ENCODE peak calls at places on chromosome 22, in nine cellular contexts. One of them, this sample, is unnamed.

GRCh38 chr22:38468761-38469305 is 937 bp downstream of the KDELR3 start:
- DNase-seq in iris pigment epithelial cell: no peak
- DNase-seq in prostate gland: no peak
- DNase-seq in germinal center: no peak
- DNase-seq in HFFc6: no peak
- DNase-seq in CD8-positive, alpha-beta memory T cell: no peak
- DNase-seq in NCI-H748 treated with DMSO at 0.1 percent for 48 hours: no peak
- DNase-seq in activated CD4-positive, alpha-beta T cell treated with anti-CD3 and anti-CD28 coated beads for 1 hour: no peak
- DNase-seq in frontal cortex: no peak
- DNase-seq in this sample: no peak

GRCh38 chr22:50628543-50629134 is 687 bp upstream of the ARSA start:
- DNase-seq in iris pigment epithelial cell: no peak
- DNase-seq in prostate gland: no peak
- DNase-seq in germinal center: no peak
- DNase-seq in HFFc6: no peak
- DNase-seq in CD8-positive, alpha-beta memory T cell: no peak
- DNase-seq in NCI-H748 treated with DMSO at 0.1 percent for 48 hours: no peak
- DNase-seq in activated CD4-positive, alpha-beta T cell treated with anti-CD3 and anti-CD28 coated beads for 1 hour: no peak
- DNase-seq in frontal cortex: no peak
- DNase-seq in this sample: no peak

GRCh38 chr22:29313126-29314071 is 2.1 kb downstream of the RASL10A start:
- DNase-seq in iris pigment epithelial cell: peak; percentile 45
- DNase-seq in prostate gland: no peak
- DNase-seq in germinal center: peak; percentile 64
- DNase-seq in HFFc6: no peak
- DNase-seq in CD8-positive, alpha-beta memory T cell: no peak
- DNase-seq in NCI-H748 treated with DMSO at 0.1 percent for 48 hours: no peak
- DNase-seq in activated CD4-positive, alpha-beta T cell treated with anti-CD3 and anti-CD28 coated beads for 1 hour: no peak
- DNase-seq in frontal cortex: peak; percentile 61
- DNase-seq in this sample: no peak

GRCh38 chr22:35150163-35151107 is 84.5 kb downstream of the ISX start:
- DNase-seq in iris pigment epithelial cell: peak; percentile 24
- DNase-seq in prostate gland: peak; percentile 62
- DNase-seq in germinal center: peak; percentile 44
- DNase-seq in HFFc6: peak; percentile 26
- DNase-seq in CD8-positive, alpha-beta memory T cell: peak; percentile 26
- DNase-seq in NCI-H748 treated with DMSO at 0.1 percent for 48 hours: peak; percentile 14
- DNase-seq in activated CD4-positive, alpha-beta T cell treated with anti-CD3 and anti-CD28 coated beads for 1 hour: peak; percentile 24
- DNase-seq in frontal cortex: no peak
- DNase-seq in this sample: peak; percentile 56

GRCh38 chr22:17106785-17107546 is 14.2 kb downstream of the TMEM121B start:
- DNase-seq in iris pigment epithelial cell: peak; percentile 13
- DNase-seq in prostate gland: no peak
- DNase-seq in germinal center: no peak
- DNase-seq in HFFc6: no peak
- DNase-seq in CD8-positive, alpha-beta memory T cell: peak; percentile 44
- DNase-seq in NCI-H748 treated with DMSO at 0.1 percent for 48 hours: no peak
- DNase-seq in activated CD4-positive, alpha-beta T cell treated with anti-CD3 and anti-CD28 coated beads for 1 hour: no peak
- DNase-seq in frontal cortex: peak; percentile 55
- DNase-seq in this sample: no peak

GRCh38 chr22:37167981-37168647 is 18.4 kb upstream of the IL2RB start:
- DNase-seq in iris pigment epithelial cell: no peak
- DNase-seq in prostate gland: no peak
- DNase-seq in germinal center: no peak
- DNase-seq in HFFc6: no peak
- DNase-seq in CD8-positive, alpha-beta memory T cell: no peak
- DNase-seq in NCI-H748 treated with DMSO at 0.1 percent for 48 hours: no peak
- DNase-seq in activated CD4-positive, alpha-beta T cell treated with anti-CD3 and anti-CD28 coated beads for 1 hour: no peak
- DNase-seq in frontal cortex: no peak
- DNase-seq in this sample: no peak

GRCh38 chr22:46381142-46381541 is 45.6 kb downstream of the TRMU start:
- DNase-seq in iris pigment epithelial cell: no peak
- DNase-seq in prostate gland: no peak
- DNase-seq in germinal center: no peak
- DNase-seq in HFFc6: no peak
- DNase-seq in CD8-positive, alpha-beta memory T cell: no peak
- DNase-seq in NCI-H748 treated with DMSO at 0.1 percent for 48 hours: no peak
- DNase-seq in activated CD4-positive, alpha-beta T cell treated with anti-CD3 and anti-CD28 coated beads for 1 hour: no peak
- DNase-seq in frontal cortex: no peak
- DNase-seq in this sample: peak; percentile 54

GRCh38 chr22:35894937-35895708 is 133.5 kb downstream of the RBFOX2 start:
- DNase-seq in iris pigment epithelial cell: peak; percentile 85
- DNase-seq in prostate gland: peak; percentile 51
- DNase-seq in germinal center: no peak
- DNase-seq in HFFc6: peak; percentile 91
- DNase-seq in CD8-positive, alpha-beta memory T cell: no peak
- DNase-seq in NCI-H748 treated with DMSO at 0.1 percent for 48 hours: no peak
- DNase-seq in activated CD4-positive, alpha-beta T cell treated with anti-CD3 and anti-CD28 coated beads for 1 hour: no peak
- DNase-seq in frontal cortex: no peak
- DNase-seq in this sample: no peak

GRCh38 chr22:32987081-32987631 is 71.0 kb downstream of the SYN3 start:
- DNase-seq in iris pigment epithelial cell: peak; percentile 20
- DNase-seq in prostate gland: no peak
- DNase-seq in germinal center: no peak
- DNase-seq in HFFc6: no peak
- DNase-seq in CD8-positive, alpha-beta memory T cell: no peak
- DNase-seq in NCI-H748 treated with DMSO at 0.1 percent for 48 hours: no peak
- DNase-seq in activated CD4-positive, alpha-beta T cell treated with anti-CD3 and anti-CD28 coated beads for 1 hour: no peak
- DNase-seq in frontal cortex: no peak
- DNase-seq in this sample: no peak

GRCh38 chr22:36873614-36874308 is 13.0 kb downstream of the NCF4 start:
- DNase-seq in iris pigment epithelial cell: peak; percentile 66
- DNase-seq in prostate gland: peak; percentile 81
- DNase-seq in germinal center: peak; percentile 60
- DNase-seq in HFFc6: peak; percentile 57
- DNase-seq in CD8-positive, alpha-beta memory T cell: no peak
- DNase-seq in NCI-H748 treated with DMSO at 0.1 percent for 48 hours: no peak
- DNase-seq in activated CD4-positive, alpha-beta T cell treated with anti-CD3 and anti-CD28 coated beads for 1 hour: no peak
- DNase-seq in frontal cortex: peak; percentile 49
- DNase-seq in this sample: peak; percentile 40

GRCh38 chr22:36435516-36436415 is 45.7 kb downstream of the TXN2 start:
- DNase-seq in iris pigment epithelial cell: no peak
- DNase-seq in prostate gland: peak; percentile 38
- DNase-seq in germinal center: peak; percentile 35
- DNase-seq in HFFc6: no peak
- DNase-seq in CD8-positive, alpha-beta memory T cell: peak; percentile 85
- DNase-seq in NCI-H748 treated with DMSO at 0.1 percent for 48 hours: peak; percentile 54
- DNase-seq in activated CD4-positive, alpha-beta T cell treated with anti-CD3 and anti-CD28 coated beads for 1 hour: peak; percentile 44
- DNase-seq in frontal cortex: no peak
- DNase-seq in this sample: peak; percentile 72

GRCh38 chr22:49862408-49862776 is 8.7 kb downstream of the ZBED4 start:
- DNase-seq in iris pigment epithelial cell: no peak
- DNase-seq in prostate gland: no peak
- DNase-seq in germinal center: no peak
- DNase-seq in HFFc6: no peak
- DNase-seq in CD8-positive, alpha-beta memory T cell: no peak
- DNase-seq in NCI-H748 treated with DMSO at 0.1 percent for 48 hours: no peak
- DNase-seq in activated CD4-positive, alpha-beta T cell treated with anti-CD3 and anti-CD28 coated beads for 1 hour: no peak
- DNase-seq in frontal cortex: no peak
- DNase-seq in this sample: no peak

GRCh38 chr22:30705710-30706651 is 11.3 kb downstream of the OSBP2 start:
- DNase-seq in iris pigment epithelial cell: no peak
- DNase-seq in prostate gland: no peak
- DNase-seq in germinal center: no peak
- DNase-seq in HFFc6: peak; percentile 78
- DNase-seq in CD8-positive, alpha-beta memory T cell: no peak
- DNase-seq in NCI-H748 treated with DMSO at 0.1 percent for 48 hours: no peak
- DNase-seq in activated CD4-positive, alpha-beta T cell treated with anti-CD3 and anti-CD28 coated beads for 1 hour: no peak
- DNase-seq in frontal cortex: no peak
- DNase-seq in this sample: no peak

GRCh38 chr22:45678961-45679912 is 7.6 kb downstream of the ATXN10 start:
- DNase-seq in iris pigment epithelial cell: peak; percentile 69
- DNase-seq in prostate gland: no peak
- DNase-seq in germinal center: no peak
- DNase-seq in HFFc6: peak; percentile 72
- DNase-seq in CD8-positive, alpha-beta memory T cell: no peak
- DNase-seq in NCI-H748 treated with DMSO at 0.1 percent for 48 hours: no peak
- DNase-seq in activated CD4-positive, alpha-beta T cell treated with anti-CD3 and anti-CD28 coated beads for 1 hour: no peak
- DNase-seq in frontal cortex: no peak
- DNase-seq in this sample: no peak

GRCh38 chr22:33018232-33018864 is 39.8 kb downstream of the SYN3 start:
- DNase-seq in iris pigment epithelial cell: peak; percentile 29
- DNase-seq in prostate gland: peak; percentile 55
- DNase-seq in germinal center: peak; percentile 61
- DNase-seq in HFFc6: peak; percentile 39
- DNase-seq in CD8-positive, alpha-beta memory T cell: peak; percentile 3
- DNase-seq in NCI-H748 treated with DMSO at 0.1 percent for 48 hours: no peak
- DNase-seq in activated CD4-positive, alpha-beta T cell treated with anti-CD3 and anti-CD28 coated beads for 1 hour: no peak
- DNase-seq in frontal cortex: peak; percentile 19
- DNase-seq in this sample: peak; percentile 59

GRCh38 chr22:50699754-50700386 is 27.2 kb downstream of the SHANK3 start:
- DNase-seq in iris pigment epithelial cell: no peak
- DNase-seq in prostate gland: no peak
- DNase-seq in germinal center: no peak
- DNase-seq in HFFc6: no peak
- DNase-seq in CD8-positive, alpha-beta memory T cell: no peak
- DNase-seq in NCI-H748 treated with DMSO at 0.1 percent for 48 hours: no peak
- DNase-seq in activated CD4-positive, alpha-beta T cell treated with anti-CD3 and anti-CD28 coated beads for 1 hour: no peak
- DNase-seq in frontal cortex: no peak
- DNase-seq in this sample: no peak

GRCh38 chr22:41256254-41256897 is 15.6 kb upstream of the CHADL start:
- DNase-seq in iris pigment epithelial cell: peak; percentile 87
- DNase-seq in prostate gland: no peak
- DNase-seq in germinal center: no peak
- DNase-seq in HFFc6: peak; percentile 71
- DNase-seq in CD8-positive, alpha-beta memory T cell: no peak
- DNase-seq in NCI-H748 treated with DMSO at 0.1 percent for 48 hours: no peak
- DNase-seq in activated CD4-positive, alpha-beta T cell treated with anti-CD3 and anti-CD28 coated beads for 1 hour: no peak
- DNase-seq in frontal cortex: no peak
- DNase-seq in this sample: no peak

GRCh38 chr22:37258810-37259472 is 14.9 kb upstream of the RAC2 start:
- DNase-seq in iris pigment epithelial cell: no peak
- DNase-seq in prostate gland: no peak
- DNase-seq in germinal center: no peak
- DNase-seq in HFFc6: no peak
- DNase-seq in CD8-positive, alpha-beta memory T cell: no peak
- DNase-seq in NCI-H748 treated with DMSO at 0.1 percent for 48 hours: no peak
- DNase-seq in activated CD4-positive, alpha-beta T cell treated with anti-CD3 and anti-CD28 coated beads for 1 hour: no peak
- DNase-seq in frontal cortex: no peak
- DNase-seq in this sample: no peak

GRCh38 chr22:40817737-40818136 is 1.4 kb downstream of the SLC25A17 start:
- DNase-seq in iris pigment epithelial cell: no peak
- DNase-seq in prostate gland: no peak
- DNase-seq in germinal center: peak; percentile 26
- DNase-seq in HFFc6: no peak
- DNase-seq in CD8-positive, alpha-beta memory T cell: no peak
- DNase-seq in NCI-H748 treated with DMSO at 0.1 percent for 48 hours: no peak
- DNase-seq in activated CD4-positive, alpha-beta T cell treated with anti-CD3 and anti-CD28 coated beads for 1 hour: no peak
- DNase-seq in frontal cortex: no peak
- DNase-seq in this sample: no peak

GRCh38 chr22:44396727-44397722 is 84.3 kb upstream of the SHISAL1 start:
- DNase-seq in iris pigment epithelial cell: no peak
- DNase-seq in prostate gland: no peak
- DNase-seq in germinal center: no peak
- DNase-seq in HFFc6: no peak
- DNase-seq in CD8-positive, alpha-beta memory T cell: no peak
- DNase-seq in NCI-H748 treated with DMSO at 0.1 percent for 48 hours: no peak
- DNase-seq in activated CD4-positive, alpha-beta T cell treated with anti-CD3 and anti-CD28 coated beads for 1 hour: no peak
- DNase-seq in frontal cortex: no peak
- DNase-seq in this sample: no peak

GRCh38 chr22:41425704-41426365 is 20.8 kb downstream of the TOB2 start:
- DNase-seq in iris pigment epithelial cell: no peak
- DNase-seq in prostate gland: no peak
- DNase-seq in germinal center: no peak
- DNase-seq in HFFc6: no peak
- DNase-seq in CD8-positive, alpha-beta memory T cell: peak; percentile 29
- DNase-seq in NCI-H748 treated with DMSO at 0.1 percent for 48 hours: no peak
- DNase-seq in activated CD4-positive, alpha-beta T cell treated with anti-CD3 and anti-CD28 coated beads for 1 hour: no peak
- DNase-seq in frontal cortex: no peak
- DNase-seq in this sample: no peak

GRCh38 chr22:20130319-20130718 is 1.3 kb upstream of the ZDHHC8 start:
- DNase-seq in iris pigment epithelial cell: no peak
- DNase-seq in prostate gland: no peak
- DNase-seq in germinal center: peak; percentile 39
- DNase-seq in HFFc6: no peak
- DNase-seq in CD8-positive, alpha-beta memory T cell: no peak
- DNase-seq in NCI-H748 treated with DMSO at 0.1 percent for 48 hours: no peak
- DNase-seq in activated CD4-positive, alpha-beta T cell treated with anti-CD3 and anti-CD28 coated beads for 1 hour: no peak
- DNase-seq in frontal cortex: no peak
- DNase-seq in this sample: peak; percentile 86

GRCh38 chr22:27903805-27904473 is 15.1 kb downstream of the PITPNB start:
- DNase-seq in iris pigment epithelial cell: no peak
- DNase-seq in prostate gland: no peak
- DNase-seq in germinal center: no peak
- DNase-seq in HFFc6: no peak
- DNase-seq in CD8-positive, alpha-beta memory T cell: no peak
- DNase-seq in NCI-H748 treated with DMSO at 0.1 percent for 48 hours: no peak
- DNase-seq in activated CD4-positive, alpha-beta T cell treated with anti-CD3 and anti-CD28 coated beads for 1 hour: no peak
- DNase-seq in frontal cortex: no peak
- DNase-seq in this sample: no peak

GRCh38 chr22:41001722-41002122 is 50.5 kb downstream of the RBX1 start:
- DNase-seq in iris pigment epithelial cell: peak; percentile 62
- DNase-seq in prostate gland: no peak
- DNase-seq in germinal center: no peak
- DNase-seq in HFFc6: peak; percentile 59
- DNase-seq in CD8-positive, alpha-beta memory T cell: no peak
- DNase-seq in NCI-H748 treated with DMSO at 0.1 percent for 48 hours: no peak
- DNase-seq in activated CD4-positive, alpha-beta T cell treated with anti-CD3 and anti-CD28 coated beads for 1 hour: no peak
- DNase-seq in frontal cortex: no peak
- DNase-seq in this sample: peak; percentile 81

GRCh38 chr22:35842954-35843353 is 125.3 kb downstream of the APOL5 start:
- DNase-seq in iris pigment epithelial cell: peak; percentile 44
- DNase-seq in prostate gland: no peak
- DNase-seq in germinal center: peak; percentile 26
- DNase-seq in HFFc6: peak; percentile 56
- DNase-seq in CD8-positive, alpha-beta memory T cell: no peak
- DNase-seq in NCI-H748 treated with DMSO at 0.1 percent for 48 hours: no peak
- DNase-seq in activated CD4-positive, alpha-beta T cell treated with anti-CD3 and anti-CD28 coated beads for 1 hour: no peak
- DNase-seq in frontal cortex: no peak
- DNase-seq in this sample: peak; percentile 58

GRCh38 chr22:28989912-28990311 is 71.7 kb downstream of the C22orf31 start:
- DNase-seq in iris pigment epithelial cell: no peak
- DNase-seq in prostate gland: no peak
- DNase-seq in germinal center: no peak
- DNase-seq in HFFc6: no peak
- DNase-seq in CD8-positive, alpha-beta memory T cell: no peak
- DNase-seq in NCI-H748 treated with DMSO at 0.1 percent for 48 hours: no peak
- DNase-seq in activated CD4-positive, alpha-beta T cell treated with anti-CD3 and anti-CD28 coated beads for 1 hour: no peak
- DNase-seq in frontal cortex: no peak
- DNase-seq in this sample: no peak

GRCh38 chr22:43789452-43789851 is 22.7 kb downstream of the EFCAB6 start:
- DNase-seq in iris pigment epithelial cell: peak; percentile 36
- DNase-seq in prostate gland: no peak
- DNase-seq in germinal center: no peak
- DNase-seq in HFFc6: peak; percentile 89
- DNase-seq in CD8-positive, alpha-beta memory T cell: no peak
- DNase-seq in NCI-H748 treated with DMSO at 0.1 percent for 48 hours: no peak
- DNase-seq in activated CD4-positive, alpha-beta T cell treated with anti-CD3 and anti-CD28 coated beads for 1 hour: no peak
- DNase-seq in frontal cortex: no peak
- DNase-seq in this sample: no peak

GRCh38 chr22:44575344-44576268 is 77.6 kb upstream of the RTL6 start:
- DNase-seq in iris pigment epithelial cell: no peak
- DNase-seq in prostate gland: no peak
- DNase-seq in germinal center: no peak
- DNase-seq in HFFc6: no peak
- DNase-seq in CD8-positive, alpha-beta memory T cell: no peak
- DNase-seq in NCI-H748 treated with DMSO at 0.1 percent for 48 hours: no peak
- DNase-seq in activated CD4-positive, alpha-beta T cell treated with anti-CD3 and anti-CD28 coated beads for 1 hour: no peak
- DNase-seq in frontal cortex: no peak
- DNase-seq in this sample: no peak

GRCh38 chr22:46027219-46028068 is 50.5 kb upstream of the WNT7B start:
- DNase-seq in iris pigment epithelial cell: no peak
- DNase-seq in prostate gland: no peak
- DNase-seq in germinal center: no peak
- DNase-seq in HFFc6: no peak
- DNase-seq in CD8-positive, alpha-beta memory T cell: no peak
- DNase-seq in NCI-H748 treated with DMSO at 0.1 percent for 48 hours: no peak
- DNase-seq in activated CD4-positive, alpha-beta T cell treated with anti-CD3 and anti-CD28 coated beads for 1 hour: no peak
- DNase-seq in frontal cortex: peak; percentile 92
- DNase-seq in this sample: peak; percentile 34

GRCh38 chr22:46173152-46173551 is 22.8 kb downstream of the PPARA start:
- DNase-seq in iris pigment epithelial cell: no peak
- DNase-seq in prostate gland: no peak
- DNase-seq in germinal center: no peak
- DNase-seq in HFFc6: no peak
- DNase-seq in CD8-positive, alpha-beta memory T cell: no peak
- DNase-seq in NCI-H748 treated with DMSO at 0.1 percent for 48 hours: no peak
- DNase-seq in activated CD4-positive, alpha-beta T cell treated with anti-CD3 and anti-CD28 coated beads for 1 hour: no peak
- DNase-seq in frontal cortex: no peak
- DNase-seq in this sample: no peak

GRCh38 chr22:22714600-22715361 is 70.4 kb downstream of the GGTLC2 start:
- DNase-seq in iris pigment epithelial cell: no peak
- DNase-seq in prostate gland: no peak
- DNase-seq in germinal center: peak; percentile 52
- DNase-seq in HFFc6: no peak
- DNase-seq in CD8-positive, alpha-beta memory T cell: no peak
- DNase-seq in NCI-H748 treated with DMSO at 0.1 percent for 48 hours: no peak
- DNase-seq in activated CD4-positive, alpha-beta T cell treated with anti-CD3 and anti-CD28 coated beads for 1 hour: no peak
- DNase-seq in frontal cortex: no peak
- DNase-seq in this sample: no peak